ENCODE peak calls at places on chromosomes 13 and 19, in nine cellular contexts. C is fibroblast of lung, M is astrocyte, P is GM23338, B is hepatocyte, A is keratinocyte, I is A673, T is neural progenitor cell, S is H1. O is an unnamed sample.

GRCh38 chr19:418761-419632 is 10.1 kb upstream of the C2CD4C start:
- DNase-seq in C (no peak), M (no peak), P (no peak), B (no peak), A (no peak), I (no peak), T (no peak), S (no peak), O (no peak)

GRCh38 chr13:107563099-107563925 is 652.0 kb downstream of the LIG4 start:
- DNase-seq in C (no peak), M (no peak), P (no peak), B (no peak), A (no peak), I (no peak), T (peak; percentile 42), S (no peak), O (no peak)

GRCh38 chr13:93200626-93201025 is 26.0 kb upstream of the GPC6 start:
- DNase-seq in C (no peak), M (no peak), P (no peak), B (no peak), A (no peak), I (no peak), T (no peak), S (no peak), O (no peak)

GRCh38 chr13:47829684-47830083 is 171.4 kb downstream of the SUCLA2 start:
- DNase-seq in C (peak; percentile 0), M (no peak), P (no peak), B (no peak), A (no peak), I (no peak), T (no peak), S (no peak), O (no peak)

GRCh38 chr19:13463296-13463695 is 43.0 kb downstream of the CACNA1A start:
- DNase-seq in C (peak; percentile 6), M (no peak), P (peak; percentile 76), B (peak; percentile 22), A (no peak), I (peak; percentile 64), T (peak; percentile 81), S (no peak), O (peak; percentile 2)

GRCh38 chr13:47908200-47908902 is 92.7 kb downstream of the SUCLA2 start:
- DNase-seq in C (peak; percentile 82), M (peak; percentile 80), P (no peak), B (no peak), A (no peak), I (no peak), T (no peak), S (no peak), O (peak; percentile 23)

GRCh38 chr19:3061214-3062161 is 807 bp downstream of the TLE5 start:
- DNase-seq in C (peak; percentile 42), M (no peak), P (no peak), B (peak; percentile 67), A (no peak), I (no peak), T (no peak), S (no peak), O (no peak)

GRCh38 chr13:32225494-32225931 is 89.7 kb downstream of the ZAR1L start:
- DNase-seq in C (peak; percentile 90), M (peak; percentile 90), P (peak; percentile 28), B (no peak), A (no peak), I (no peak), T (no peak), S (no peak), O (no peak)

GRCh38 chr13:49410006-49410405 is 33.9 kb downstream of the CAB39L start:
- DNase-seq in C (no peak), M (no peak), P (no peak), B (no peak), A (no peak), I (no peak), T (no peak), S (no peak), O (no peak)

GRCh38 chr13:56110751-56111150 is 1030.0 kb upstream of the PRR20A start:
- DNase-seq in C (no peak), M (no peak), P (no peak), B (no peak), A (no peak), I (no peak), T (no peak), S (no peak), O (no peak)

DNA sequence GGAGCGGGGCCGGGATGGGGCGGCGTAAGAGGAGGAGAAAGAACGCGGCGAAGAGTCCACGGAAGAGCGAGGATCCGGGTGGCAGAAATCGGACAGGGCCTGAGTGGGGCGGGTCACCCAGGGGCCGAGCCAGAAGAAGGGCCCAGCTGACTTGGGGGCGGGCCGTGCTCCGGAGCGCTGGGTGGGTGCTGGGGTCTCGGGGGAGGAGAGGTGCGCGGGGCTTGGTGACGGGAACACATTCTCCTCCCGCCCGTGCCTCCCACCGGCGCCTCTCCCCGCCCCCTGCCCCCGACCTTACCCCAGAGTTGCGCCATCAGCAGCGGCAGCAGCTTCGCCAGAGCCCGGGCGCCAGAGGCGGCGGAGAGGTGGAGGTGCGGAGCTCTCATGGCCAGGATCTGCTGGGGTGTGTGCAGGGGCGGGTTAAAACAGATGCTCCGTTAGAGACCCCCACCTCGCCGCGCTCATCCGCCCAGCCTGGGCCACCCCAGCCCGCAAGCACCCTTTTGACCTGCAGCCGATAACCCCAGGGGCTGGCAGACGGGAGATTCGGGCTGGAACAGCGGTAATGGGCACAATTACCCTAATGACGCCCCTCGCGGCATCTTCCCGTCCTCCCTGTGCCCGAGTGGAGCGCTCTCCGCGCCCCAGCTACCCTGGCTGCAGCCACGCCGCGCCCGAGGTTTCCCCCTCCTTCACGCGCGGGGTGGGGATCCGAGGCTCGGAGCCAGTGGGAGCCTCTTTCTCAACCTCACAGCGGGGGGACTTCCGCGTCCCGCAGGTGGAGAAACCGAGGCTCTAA is 565 bp downstream of the KLK10 start:
- DNase-seq in C (no peak), M (no peak), P (peak; percentile 73), B (peak; percentile 38), A (no peak), I (no peak), T (no peak), S (no peak), O (peak; percentile 79)
- TF ChIP-seq EZH2 in C (peak; percentile 75), M (peak; percentile 51), P (peak; percentile 36), B (peak; percentile 68), A (no peak), I (no peak), T (peak; percentile 41), S (no peak), O (no peak)

DNA sequence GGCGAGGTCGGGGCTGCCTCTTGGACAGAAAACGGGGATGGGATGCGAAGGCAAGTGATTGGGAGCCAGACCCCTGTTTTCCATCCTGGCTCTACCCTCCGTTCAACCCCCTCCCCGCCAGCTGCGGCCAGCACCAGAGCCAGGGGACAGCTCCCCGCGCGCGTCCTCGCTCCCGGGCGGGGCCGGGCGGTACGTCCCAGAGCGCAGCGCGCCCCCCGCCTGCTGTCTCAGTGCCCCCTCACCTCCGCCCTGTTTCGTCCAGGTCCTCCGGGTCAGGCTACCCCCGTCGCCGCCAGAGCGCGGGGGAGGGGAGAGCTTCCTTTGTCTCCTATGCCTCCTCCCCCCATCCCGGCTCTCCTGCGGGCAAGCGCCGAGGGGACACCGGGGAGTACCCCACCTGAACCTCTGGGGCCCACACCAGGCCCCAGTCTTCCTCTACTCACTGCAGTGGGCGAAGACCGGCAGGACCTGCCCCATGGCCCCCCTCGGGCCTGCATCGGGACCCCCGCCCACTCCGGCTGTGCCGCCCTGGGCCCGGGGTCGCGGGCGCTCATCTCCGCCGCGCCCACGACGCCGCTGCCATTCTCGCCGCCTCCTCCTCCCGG is 396 bp downstream of the RTN2 start:
- DNase-seq in C (no peak), M (no peak), P (peak; percentile 86), B (peak; percentile 80), A (no peak), I (peak; percentile 54), T (peak; percentile 90), S (no peak), O (no peak)
- TF ChIP-seq EZH2 in C (no peak), M (no peak), P (no peak), B (no peak), A (no peak), I (no peak), T (no peak), S (no peak), O (no peak)

GRCh38 chr13:110308377-110309158 is 1.5 kb downstream of the COL4A2 start:
- DNase-seq in C (peak; percentile 73), M (peak; percentile 59), P (peak; percentile 85), B (peak; percentile 67), A (no peak), I (peak; percentile 74), T (peak; percentile 84), S (no peak), O (peak; percentile 29)

GRCh38 chr13:110307697-110308376 is 753 bp downstream of the COL4A2 start:
- DNase-seq in C (peak; percentile 64), M (peak; percentile 56), P (peak; percentile 43), B (peak; percentile 40), A (no peak), I (no peak), T (peak; percentile 59), S (no peak), O (no peak)

GRCh38 chr13:110310541-110311491 is 3.7 kb downstream of the COL4A2 start:
- DNase-seq in C (no peak), M (no peak), P (no peak), B (no peak), A (no peak), I (no peak), T (no peak), S (no peak), O (no peak)

GRCh38 chr13:110309159-110309476 is 2.0 kb downstream of the COL4A2 start:
- DNase-seq in C (no peak), M (no peak), P (no peak), B (no peak), A (no peak), I (no peak), T (no peak), S (no peak), O (no peak)

DNA sequence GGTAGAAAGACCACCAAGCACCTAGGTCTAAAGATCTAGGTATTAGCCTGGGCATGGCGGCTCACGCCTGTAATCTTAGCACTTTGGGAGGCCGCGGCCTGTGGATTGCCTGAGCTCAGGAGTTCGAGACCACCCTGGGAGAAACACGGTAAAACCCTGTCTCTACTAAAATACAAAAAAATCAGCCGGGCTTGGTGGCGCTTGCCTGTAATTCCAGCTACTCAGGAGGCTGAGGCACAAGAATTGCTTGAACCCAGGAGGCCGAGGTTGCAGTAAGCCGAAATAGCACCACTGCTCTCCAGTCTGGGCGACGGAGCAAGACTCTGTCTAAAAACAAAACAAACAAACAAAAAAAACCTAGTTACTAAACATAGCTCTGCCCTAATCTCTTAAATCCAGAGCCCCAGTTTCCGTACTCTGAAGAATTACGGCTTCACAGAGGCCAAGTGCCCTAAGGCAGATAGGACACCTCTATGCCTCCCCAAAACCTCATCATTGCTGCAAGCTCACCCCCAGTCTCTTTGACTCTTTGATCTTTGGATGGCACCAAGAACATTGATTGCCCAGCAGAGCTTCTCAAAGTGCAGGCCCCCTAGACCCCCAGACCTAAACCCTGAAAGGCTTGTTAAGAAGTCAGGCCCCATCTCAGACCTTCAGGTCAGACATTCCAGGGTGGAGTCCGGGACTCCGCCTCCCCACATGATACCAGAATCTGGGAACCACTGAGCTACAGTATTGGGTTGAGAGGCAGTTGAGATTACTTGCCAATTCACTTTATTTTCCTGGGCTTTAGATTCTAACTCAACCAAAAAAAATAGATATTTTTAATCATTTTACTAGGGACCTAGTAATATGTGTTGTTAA is 2.8 kb downstream of the COL4A2 start:
- DNase-seq in C (no peak), M (no peak), P (no peak), B (no peak), A (no peak), I (no peak), T (peak; percentile 37), S (no peak), O (no peak)
- TF ChIP-seq EZH2 in C (no peak), M (no peak), P (no peak), B (no peak), A (no peak), I (no peak), T (no peak), S (no peak), O (no peak)

GRCh38 chr13:20424959-20425358 is 100.7 kb downstream of the CRYL1 start:
- DNase-seq in C (peak; percentile 98), M (peak; percentile 98), P (no peak), B (no peak), A (no peak), I (no peak), T (no peak), S (no peak), O (no peak)
- TF ChIP-seq EZH2 in C (no peak), M (no peak), P (no peak), B (no peak), A (no peak), I (no peak), T (no peak), S (no peak), O (no peak)

O was measured in PC-9.